ENCODE peak calls at places on chromosomes 13 and 19, in eight cellular contexts. F, L, Z, Y, K, X, M and A are unnamed samples.

GRCh38 chr19:15213715-15214381 is 13.1 kb upstream of the NOTCH3 start:
- DNase-seq in X (peak; percentile 38), F (peak; percentile 83), Y (no peak), Z (peak; percentile 84), K (no peak), M (no peak), L (no peak), A (no peak)

GRCh38 chr13:50797081-50797480 is 46.4 kb downstream of the DLEU7 start:
- DNase-seq in Z (no peak), L (no peak), Y (no peak), K (no peak), X (no peak), F (no peak), M (no peak), A (no peak)

GRCh38 chr19:37227996-37228395 is 10.0 kb downstream of the ZNF383 start:
- DNase-seq in Z (no peak), F (no peak), K (peak; percentile 42), Y (no peak), L (no peak), X (no peak), M (no peak), A (no peak)

GRCh38 chr13:95261956-95262355 is 39.3 kb downstream of the ABCC4 start:
- DNase-seq in L (peak; percentile 70), K (no peak), X (no peak), M (no peak), Y (no peak), Z (no peak), F (no peak), A (no peak)

GRCh38 chr13:47680752-47681151 is 320.3 kb downstream of the SUCLA2 start:
- DNase-seq in K (no peak), X (peak; percentile 76), Y (no peak), L (no peak), M (no peak), F (no peak), Z (no peak), A (no peak)

GRCh38 chr13:24038846-24039330 is 121.6 kb upstream of the SPATA13 start:
- DNase-seq in Z (no peak), K (no peak), F (no peak), M (no peak), L (no peak), X (no peak), Y (no peak), A (no peak)

GRCh38 chr13:105116966-105117365 is 1418.5 kb downstream of the EFNB2 start:
- DNase-seq in M (no peak), L (no peak), K (no peak), Z (no peak), Y (no peak), X (no peak), F (no peak), A (no peak)

GRCh38 chr13:20288561-20288960 is 56.4 kb upstream of the GJB6 start:
- DNase-seq in F (no peak), K (no peak), M (no peak), X (no peak), L (no peak), Z (no peak), Y (no peak), A (no peak)

GRCh38 chr13:23985060-23985459 is 87.8 kb upstream of the C1QTNF9B start:
- DNase-seq in X (no peak), M (no peak), L (no peak), F (no peak), K (no peak), Z (no peak), Y (no peak), A (no peak)

GRCh38 chr19:16428372-16429036 is 43.3 kb downstream of the EPS15L1 start:
- DNase-seq in Z (no peak), K (no peak), F (no peak), Y (no peak), L (no peak), X (no peak), M (no peak), A (no peak)

GRCh38 chr19:38667552-38668205 is 20.2 kb downstream of the ACTN4 start:
- DNase-seq in L (no peak), Y (no peak), X (peak; percentile 84), M (no peak), Z (no peak), K (no peak), F (no peak), A (no peak)

GRCh38 chr13:78589206-78589605 is 14.1 kb downstream of the POU4F1 start:
- DNase-seq in K (peak; percentile 90), Y (no peak), X (peak; percentile 28), L (no peak), Z (peak; percentile 32), F (no peak), M (no peak), A (peak; percentile 53)

GRCh38 chr19:21335721-21336120 is 6.5 kb upstream of the ZNF708 start:
- DNase-seq in K (no peak), Z (no peak), M (no peak), L (no peak), Y (no peak), F (no peak), X (no peak), A (no peak)
- TF ChIP-seq CTCF in K (peak; percentile 16), Z (no peak), M (no peak), L (no peak), Y (no peak), F (no peak), X (no peak), A (no peak)

GRCh38 chr13:26971990-26972888 is 199.4 kb downstream of the USP12 start:
- DNase-seq in X (peak; percentile 25), K (peak; percentile 58), Z (no peak), F (no peak), L (no peak), M (no peak), Y (no peak), A (no peak)
- TF ChIP-seq CTCF in X (no peak), K (peak; percentile 54), Z (peak; percentile 44), F (no peak), L (no peak), M (peak; percentile 47), Y (no peak), A (peak; percentile 40)

GRCh38 chr13:37074703-37075102 is 15.2 kb upstream of the SUPT20H start:
- DNase-seq in L (no peak), K (peak; percentile 24), F (no peak), M (no peak), Y (no peak), Z (no peak), X (peak; percentile 57), A (no peak)
- TF ChIP-seq CTCF in L (no peak), K (peak; percentile 57), F (peak; percentile 35), M (peak; percentile 65), Y (peak; percentile 49), Z (peak; percentile 59), X (no peak), A (no peak)

GRCh38 chr13:41401371-41401770 is 56.0 kb upstream of the RGCC start:
- DNase-seq in Z (no peak), M (no peak), L (no peak), F (no peak), X (no peak), K (peak; percentile 53), Y (no peak), A (no peak)
- TF ChIP-seq CTCF in Z (no peak), M (peak; percentile 31), L (no peak), F (no peak), X (no peak), K (no peak), Y (no peak), A (no peak)